ENCODE peak calls at places on chromosome 22, in nine cellular contexts. M is left colon; A is neural progenitor cell; K is M059J; P is fibroblast of mammary gland; U is HAP-1; E is amniotic stem cell; L is activated CD4-positive, alpha-beta T cell treated with anti-CD3 and anti-CD28 coated beads for 48 hours; F is GM23248. V is an unnamed sample.
A peak's percentile ranks its signal among the peaks of the same experiment; 100 is the strongest.

GRCh38 chr22:50726643-50727340 is 11.2 kb upstream of the ACR start:
- DNase-seq in M (no peak), A (no peak), K (no peak), P (no peak), U (no peak), E (no peak), L (no peak), F (no peak), V (no peak)

GRCh38 chr22:24109649-24110048 is 71.6 kb upstream of the SUSD2 start:
- DNase-seq in M (no peak), A (no peak), K (no peak), P (no peak), U (no peak), E (no peak), L (no peak), F (no peak), V (no peak)

GRCh38 chr22:25694167-25694907 is 47.7 kb upstream of the MYO18B start:
- DNase-seq in M (no peak), A (no peak), K (no peak), P (no peak), U (no peak), E (no peak), L (no peak), F (no peak), V (no peak)

GRCh38 chr22:31344369-31345330 is 1.5 kb downstream of the PATZ1 start:
- DNase-seq in M (peak; percentile 63), A (peak; percentile 9), K (no peak), P (peak; percentile 48), U (peak; percentile 36), E (no peak), L (peak; percentile 40), F (peak; percentile 50), V (peak; percentile 57)

GRCh38 chr22:38298312-38299000 is 18.8 kb downstream of the CSNK1E start:
- DNase-seq in M (no peak), A (peak; percentile 34), K (peak; percentile 75), P (peak; percentile 99), U (peak; percentile 58), E (no peak), L (peak; percentile 63), F (peak; percentile 91), V (peak; percentile 88)

GRCh38 chr22:26563022-26563421 is 26.9 kb downstream of the TPST2 start:
- DNase-seq in M (no peak), A (no peak), K (no peak), P (no peak), U (no peak), E (no peak), L (no peak), F (no peak), V (no peak)

GRCh38 chr22:46619240-46619829 is 851 bp upstream of the GRAMD4 start:
- DNase-seq in M (no peak), A (no peak), K (peak; percentile 19), P (no peak), U (no peak), E (no peak), L (no peak), F (no peak), V (no peak)

GRCh38 chr22:19679476-19680099 is 34.7 kb upstream of the SEPTIN5 start:
- DNase-seq in M (no peak), A (peak; percentile 53), K (no peak), P (no peak), U (peak; percentile 71), E (no peak), L (peak; percentile 53), F (peak; percentile 45), V (no peak)

GRCh38 chr22:24402460-24403192 is 24.8 kb upstream of the ADORA2A start:
- DNase-seq in M (peak; percentile 94), A (no peak), K (peak; percentile 95), P (peak; percentile 94), U (no peak), E (peak; percentile 56), L (no peak), F (peak; percentile 92), V (peak; percentile 94)

GRCh38 chr22:24128631-24129601 is 52.4 kb upstream of the SUSD2 start:
- DNase-seq in M (no peak), A (no peak), K (no peak), P (no peak), U (no peak), E (no peak), L (no peak), F (no peak), V (no peak)

GRCh38 chr22:47171441-47172221 is 409.2 kb downstream of the TBC1D22A start:
- DNase-seq in M (peak; percentile 21), A (no peak), K (no peak), P (no peak), U (no peak), E (no peak), L (no peak), F (no peak), V (no peak)

GRCh38 chr22:40114411-40114810 is 63.3 kb upstream of the TNRC6B start:
- DNase-seq in M (no peak), A (no peak), K (no peak), P (no peak), U (no peak), E (no peak), L (no peak), F (no peak), V (no peak)

GRCh38 chr22:46250783-46251125 is 661 bp upstream of the CDPF1 start:
- DNase-seq in M (no peak), A (no peak), K (no peak), P (no peak), U (no peak), E (no peak), L (peak; percentile 20), F (peak; percentile 20), V (no peak)

GRCh38 chr22:19626666-19627065 is 87.6 kb upstream of the SEPTIN5 start:
- DNase-seq in M (no peak), A (no peak), K (no peak), P (no peak), U (no peak), E (no peak), L (no peak), F (no peak), V (no peak)

GRCh38 chr22:35726933-35727332 is 9.3 kb downstream of the APOL5 start:
- DNase-seq in M (no peak), A (no peak), K (no peak), P (no peak), U (no peak), E (no peak), L (no peak), F (no peak), V (no peak)

GRCh38 chr22:20588092-20588842 is 80.9 kb downstream of the MED15 start:
- DNase-seq in M (no peak), A (no peak), K (no peak), P (no peak), U (no peak), E (no peak), L (no peak), F (no peak), V (no peak)

GRCh38 chr22:36986242-36986821 is 32.9 kb downstream of the TST start:
- DNase-seq in M (no peak), A (peak; percentile 21), K (no peak), P (peak; percentile 26), U (peak; percentile 36), E (no peak), L (peak; percentile 80), F (no peak), V (no peak)

GRCh38 chr22:25700996-25701815 is 40.8 kb upstream of the MYO18B start:
- DNase-seq in M (no peak), A (peak; percentile 31), K (no peak), P (peak; percentile 74), U (no peak), E (no peak), L (no peak), F (peak; percentile 27), V (peak; percentile 22)

GRCh38 chr22:20438066-20438677 is 547 bp upstream of the SCARF2 start:
- DNase-seq in M (no peak), A (peak; percentile 57), K (no peak), P (no peak), U (no peak), E (no peak), L (no peak), F (peak; percentile 58), V (peak; percentile 45)

GRCh38 chr22:37229805-37230672 is 14.0 kb downstream of the RAC2 start:
- DNase-seq in M (peak; percentile 72), A (no peak), K (peak; percentile 93), P (peak; percentile 55), U (no peak), E (no peak), L (peak; percentile 94), F (peak; percentile 90), V (peak; percentile 51)

GRCh38 chr22:45757068-45757467 is 85.4 kb downstream of the ATXN10 start:
- DNase-seq in M (no peak), A (peak; percentile 89), K (no peak), P (no peak), U (peak; percentile 89), E (peak; percentile 32), L (no peak), F (peak; percentile 58), V (peak; percentile 14)

GRCh38 chr22:44827666-44828065 is 75.3 kb downstream of the ARHGAP8 start:
- DNase-seq in M (no peak), A (no peak), K (no peak), P (no peak), U (no peak), E (no peak), L (no peak), F (no peak), V (no peak)

GRCh38 chr22:36193577-36193976 is 8.0 kb downstream of the APOL4 start:
- DNase-seq in M (no peak), A (no peak), K (no peak), P (no peak), U (no peak), E (no peak), L (no peak), F (no peak), V (no peak)

GRCh38 chr22:29831958-29832357 is 6.1 kb downstream of the ASCC2 start:
- DNase-seq in M (no peak), A (no peak), K (no peak), P (no peak), U (no peak), E (no peak), L (no peak), F (no peak), V (no peak)

GRCh38 chr22:20858615-20859416 is at the start of the genes PI4KA and SNAP29:
- DNase-seq in M (peak; percentile 99), A (peak; percentile 99), K (peak; percentile 95), P (peak; percentile 96), U (peak; percentile 99), E (peak; percentile 95), L (peak; percentile 99), F (peak; percentile 98), V (peak; percentile 97)

GRCh38 chr22:48299801-48300200 is 1527.9 kb downstream of the BRD1 start:
- DNase-seq in M (no peak), A (peak; percentile 1), K (no peak), P (no peak), U (no peak), E (no peak), L (no peak), F (no peak), V (no peak)

GRCh38 chr22:50236731-50237409 is 8.0 kb downstream of the TUBGCP6 start:
- DNase-seq in M (no peak), A (peak; percentile 31), K (no peak), P (peak; percentile 20), U (no peak), E (no peak), L (no peak), F (peak; percentile 36), V (peak; percentile 17)

GRCh38 chr22:38257170-38257569 is 15.6 kb downstream of the TMEM184B start:
- DNase-seq in M (no peak), A (no peak), K (peak; percentile 58), P (peak; percentile 87), U (no peak), E (peak; percentile 57), L (no peak), F (peak; percentile 94), V (peak; percentile 81)

GRCh38 chr22:42969348-42969975 is 45.5 kb downstream of the PACSIN2 start:
- DNase-seq in M (no peak), A (no peak), K (no peak), P (peak; percentile 99), U (no peak), E (no peak), L (no peak), F (peak; percentile 96), V (peak; percentile 86)

GRCh38 chr22:35915477-35916013 is 113.1 kb downstream of the RBFOX2 start:
- DNase-seq in M (no peak), A (peak; percentile 45), K (peak; percentile 64), P (peak; percentile 56), U (peak; percentile 40), E (no peak), L (no peak), F (peak; percentile 74), V (peak; percentile 66)

GRCh38 chr22:20957118-20957690 is 9.9 kb upstream of the AIFM3 start:
- DNase-seq in M (no peak), A (peak; percentile 42), K (no peak), P (no peak), U (peak; percentile 51), E (no peak), L (no peak), F (peak; percentile 67), V (no peak)

V was measured in IMR-90.